ENCODE peak calls at places on chromosomes 13 and 19, in eight cellular contexts. C is AG20443; X is sigmoid colon; J is HTR-8/SVneo; A is activated gamma-delta T cell treated with anti-CD3 and anti-CD28 coated beads, Interleukin-2, amount 50 U/mL, for 16 hours; D is NCI-H187; E is progenitor cell of endocrine pancreas; Q is memory B cell. F is an unnamed sample.

GRCh38 chr19:57334191-57334590 is 13.9 kb downstream of the ZNF543 start:
- DNase-seq in D (no peak), E (no peak), C (no peak), X (no peak), J (no peak), A (no peak), Q (no peak), F (no peak)

GRCh38 chr13:36414461-36414860 is 17.8 kb upstream of the CCNA1 start:
- DNase-seq in D (no peak), X (no peak), J (no peak), C (no peak), E (no peak), Q (no peak), A (no peak), F (peak)

GRCh38 chr13:94272038-94272437 is 207.4 kb downstream of the DCT start:
- DNase-seq in C (no peak), E (no peak), A (no peak), J (no peak), Q (no peak), D (no peak), X (no peak), F (no peak)

GRCh38 chr19:44720945-44721344 is 22.0 kb downstream of the CEACAM16 start:
- DNase-seq in D (no peak), C (no peak), E (no peak), A (no peak), J (no peak), X (no peak), Q (no peak), F (no peak)

GRCh38 chr19:17889609-17890214 is 18.0 kb downstream of the SLC5A5 start:
- DNase-seq in Q (no peak), E (peak), D (no peak), J (peak), A (no peak), X (no peak), C (peak), F (peak)

GRCh38 chr13:75870397-75870801 is 234.3 kb downstream of the LMO7 start:
- DNase-seq in E (no peak), C (peak), X (no peak), D (no peak), A (no peak), Q (peak), J (peak), F (peak)

GRCh38 chr19:34497112-34497805 is 15.7 kb downstream of the WTIP start:
- DNase-seq in E (no peak), X (peak), D (no peak), Q (no peak), C (no peak), A (no peak), J (no peak), F (no peak)

GRCh38 chr13:49218493-49219051 is 1.6 kb upstream of the MLNR start:
- DNase-seq in X (no peak), Q (no peak), C (no peak), J (no peak), A (no peak), D (no peak), E (no peak), F (no peak)

GRCh38 chr19:54533476-54533875 is 30.8 kb downstream of the LAIR2 start:
- DNase-seq in A (no peak), Q (no peak), J (no peak), E (no peak), X (no peak), D (no peak), C (no peak), F (no peak)

GRCh38 chr19:8618751-8619150 is 8.2 kb upstream of the ADAMTS10 start:
- DNase-seq in J (no peak), Q (no peak), D (no peak), X (no peak), A (no peak), C (no peak), E (no peak), F (no peak)

GRCh38 chr13:99353836-99354235 is 46.6 kb upstream of the GPR183 start:
- DNase-seq in E (no peak), D (no peak), C (no peak), A (no peak), X (no peak), Q (no peak), J (peak), F (no peak)

GRCh38 chr19:34953092-34953491 is 10.9 kb downstream of the ZNF792 start:
- DNase-seq in X (no peak), C (no peak), D (no peak), E (no peak), J (no peak), A (no peak), Q (no peak), F (no peak)

GRCh38 chr19:11338569-11339253 is 746 bp downstream of the RAB3D start:
- DNase-seq in J (no peak), A (no peak), E (no peak), C (peak), Q (no peak), X (no peak), D (no peak), F (no peak)

GRCh38 chr19:9848060-9848459 is 12.9 kb downstream of the PIN1 start:
- DNase-seq in C (no peak), E (peak), J (no peak), Q (no peak), D (no peak), A (no peak), X (no peak), F (no peak)

GRCh38 chr13:45615501-45616101 is at the start of gene ERICH6B:
- DNase-seq in E (peak), C (peak), A (no peak), J (no peak), Q (no peak), D (peak), X (no peak), F (peak)

GRCh38 chr19:13938361-13939027 is at the start of gene PODNL1:
- DNase-seq in Q (no peak), C (peak), J (no peak), A (no peak), E (no peak), X (no peak), D (no peak), F (no peak)

GRCh38 chr19:41706741-41707501 is 1.5 kb upstream of the CEACAM5 start:
- DNase-seq in D (peak), Q (peak), X (no peak), J (peak), A (peak), E (no peak), C (peak), F (peak)

GRCh38 chr13:32849369-32849768 is 166.9 kb upstream of the KL start:
- DNase-seq in J (no peak), D (no peak), E (no peak), X (no peak), A (no peak), C (no peak), Q (no peak), F (no peak)

GRCh38 chr19:11964496-11964857 is 363 bp upstream of the ZNF763 start:
- DNase-seq in D (no peak), J (no peak), A (no peak), X (peak), Q (no peak), C (peak), E (no peak), F (no peak)

GRCh38 chr13:97018029-97018819 is 23.9 kb upstream of the OXGR1 start:
- DNase-seq in J (peak), A (no peak), X (no peak), Q (peak), D (no peak), C (peak), E (peak), F (peak)

GRCh38 chr13:108915634-108916497 is 286.5 kb downstream of the MYO16 start:
- DNase-seq in Q (no peak), X (peak), C (peak), E (peak), D (no peak), A (peak), J (peak), F (peak)

GRCh38 chr19:50720181-50720920 is 749 bp upstream of the SHANK1 start:
- DNase-seq in X (no peak), Q (no peak), J (no peak), D (no peak), C (no peak), A (no peak), E (no peak), F (no peak)

GRCh38 chr19:19425170-19425875 is 19.8 kb downstream of the GATAD2A start:
- DNase-seq in C (no peak), A (no peak), X (no peak), E (no peak), D (no peak), J (no peak), Q (no peak), F (no peak)

GRCh38 chr13:26872444-26873173 is 112.0 kb upstream of the GPR12 start:
- DNase-seq in J (peak), A (peak), D (peak), Q (peak), X (no peak), E (peak), C (peak), F (peak)

GRCh38 chr19:45162464-45163143 is 1.8 kb upstream of the NKPD1 start:
- DNase-seq in J (no peak), A (no peak), E (no peak), Q (no peak), X (no peak), D (no peak), C (no peak), F (no peak)

GRCh38 chr19:3316659-3317207 is 49.6 kb upstream of the NFIC start:
- DNase-seq in A (no peak), J (no peak), D (no peak), C (no peak), E (no peak), X (no peak), Q (no peak), F (no peak)